ENCODE peak calls at places on chromosome 22, in four cellular contexts. B is stimulated activated CD4-positive, alpha-beta T cell treated with anti-CD3 and anti-CD28 coated beads, Interleukin-12 subunit alpha, Interleukin-12 subunit beta, amount 100 ng/mL, for 4 hours; Z is GM12892; D is A549. W is an unnamed sample.

GRCh38 chr22:39556970-39557811 is 13.4 kb upstream of the CACNA1I start:
- DNase-seq in Z (no peak), B (peak), D (peak), W (no peak)

GRCh38 chr22:50112151-50113118 is 22.6 kb downstream of the MOV10L1 start:
- DNase-seq in Z (no peak), B (no peak), D (no peak), W (peak)

GRCh38 chr22:41052661-41053490 is 39.5 kb upstream of the EP300 start:
- DNase-seq in D (no peak), Z (no peak), B (no peak), W (no peak)

GRCh38 chr22:28894320-28894719 is 10.9 kb downstream of the ZNRF3 start:
- DNase-seq in Z (no peak), B (no peak), D (no peak), W (no peak)

GRCh38 chr22:25546242-25546641 is 18.2 kb upstream of the GRK3 start:
- DNase-seq in Z (no peak), B (no peak), D (no peak), W (no peak)

GRCh38 chr22:27990451-27990840 is 71.4 kb upstream of the PITPNB start:
- DNase-seq in B (no peak), D (no peak), Z (no peak), W (no peak)

GRCh38 chr22:48957311-48957986 is 870.2 kb downstream of the BRD1 start:
- DNase-seq in D (no peak), Z (no peak), B (no peak), W (no peak)

GRCh38 chr22:50399751-50400331 is 56.7 kb downstream of the PPP6R2 start:
- DNase-seq in B (no peak), Z (no peak), D (peak), W (peak)

GRCh38 chr22:22687638-22688500 is 43.5 kb downstream of the GGTLC2 start:
- DNase-seq in Z (no peak), D (peak), B (no peak), W (peak)

GRCh38 chr22:27489265-27489675 is 312.3 kb downstream of the MN1 start:
- DNase-seq in Z (no peak), B (no peak), D (peak), W (no peak)

GRCh38 chr22:39318507-39319283 is 728 bp downstream of the RPL3 start:
- DNase-seq in B (no peak), D (no peak), Z (no peak), W (no peak)

GRCh38 chr22:42769574-42770447 is 49.1 kb upstream of the A4GALT start:
- DNase-seq in D (peak), Z (peak), B (no peak), W (no peak)

GRCh38 chr22:46362934-46363515 is 27.5 kb downstream of the TRMU start:
- DNase-seq in B (no peak), D (no peak), Z (no peak), W (no peak)

GRCh38 chr22:41681616-41682015 is 7.1 kb downstream of the SNU13 start:
- DNase-seq in D (no peak), Z (no peak), B (no peak), W (no peak)

W was measured in endothelial cell.